ENCODE peak calls at places on chromosomes 3 and 15, in seven cellular contexts. Z, N, J, I, D, T and Q are unnamed samples.

GRCh38 chr15:94383041-94383440 is 151.7 kb downstream of the MCTP2 start:
- DNase-seq in Z (no peak), N (no peak), J (no peak), I (no peak), D (no peak), T (no peak), Q (no peak)

GRCh38 chr3:111616417-111617105 is 21.4 kb upstream of the ZBED2 start:
- DNase-seq in Z (no peak), N (no peak), J (no peak), I (peak), D (no peak), T (no peak), Q (no peak)

GRCh38 chr3:42057561-42058211 is 33.5 kb upstream of the TRAK1 start:
- DNase-seq in Z (no peak), N (no peak), J (no peak), I (no peak), D (no peak), T (no peak), Q (no peak)

GRCh38 chr3:88219138-88219792 is 69.5 kb downstream of the C3orf38 start:
- DNase-seq in Z (peak), N (no peak), J (no peak), I (peak), D (no peak), T (peak), Q (peak)

GRCh38 chr3:195441476-195441970 is 1.3 kb downstream of the ACAP2 start:
- DNase-seq in Z (no peak), N (no peak), J (no peak), I (peak), D (no peak), T (no peak), Q (peak)

GRCh38 chr3:15339786-15340215 is 7.4 kb upstream of the SH3BP5 start:
- DNase-seq in Z (no peak), N (no peak), J (no peak), I (no peak), D (no peak), T (peak), Q (no peak)

GRCh38 chr3:87298111-87298718 is 21.8 kb upstream of the POU1F1 start:
- DNase-seq in Z (peak), N (no peak), J (no peak), I (peak), D (peak), T (peak), Q (peak)

GRCh38 chr15:31215490-31216209 is 111.0 kb upstream of the KLF13 start:
- DNase-seq in Z (peak), N (no peak), J (no peak), I (peak), D (no peak), T (peak), Q (peak)

GRCh38 chr3:93969443-93969842 is 4.3 kb downstream of the PROS1 start:
- DNase-seq in Z (no peak), N (no peak), J (no peak), I (no peak), D (peak), T (peak), Q (no peak)

GRCh38 chr3:35946857-35947514 is 307.7 kb downstream of the ARPP21 start:
- DNase-seq in Z (no peak), N (no peak), J (no peak), I (no peak), D (no peak), T (no peak), Q (no peak)

GRCh38 chr3:19765954-19766353 is 168.1 kb downstream of the EFHB start:
- DNase-seq in Z (no peak), N (no peak), J (no peak), I (no peak), D (no peak), T (no peak), Q (no peak)

GRCh38 chr3:154428369-154429206 is 1.4 kb downstream of the GPR149 start:
- DNase-seq in Z (no peak), N (no peak), J (no peak), I (no peak), D (no peak), T (no peak), Q (peak)

GRCh38 chr15:51132384-51133139 is 37.9 kb upstream of the TNFAIP8L3 start:
- DNase-seq in Z (no peak), N (no peak), J (no peak), I (peak), D (peak), T (peak), Q (peak)

GRCh38 chr3:27726240-27726639 is 4.1 kb upstream of the EOMES start:
- DNase-seq in Z (no peak), N (no peak), J (no peak), I (peak), D (no peak), T (no peak), Q (no peak)

GRCh38 chr3:42745291-42745745 is 27.7 kb downstream of the CCDC13 start:
- DNase-seq in Z (no peak), N (no peak), J (no peak), I (no peak), D (no peak), T (no peak), Q (no peak)

GRCh38 chr3:53835257-53835656 is 11.0 kb downstream of the CHDH start:
- DNase-seq in Z (no peak), N (no peak), J (no peak), I (no peak), D (no peak), T (no peak), Q (no peak)

GRCh38 chr3:145864336-145864735 is 296.6 kb downstream of the PLOD2 start:
- DNase-seq in Z (no peak), N (no peak), J (no peak), I (no peak), D (no peak), T (no peak), Q (no peak)

GRCh38 chr3:23258110-23258509 is 55.0 kb downstream of the UBE2E2 start:
- DNase-seq in Z (no peak), N (no peak), J (no peak), I (no peak), D (no peak), T (no peak), Q (no peak)

GRCh38 chr3:39870706-39871105 is 61.3 kb downstream of the MYRIP start:
- DNase-seq in Z (no peak), N (no peak), J (no peak), I (no peak), D (no peak), T (no peak), Q (no peak)

GRCh38 chr15:69782809-69783208 is 314.9 kb downstream of the TLE3 start:
- DNase-seq in Z (no peak), N (no peak), J (no peak), I (peak), D (no peak), T (no peak), Q (no peak)

GRCh38 chr3:192830279-192831110 is 87.2 kb downstream of the MB21D2 start:
- DNase-seq in Z (no peak), N (no peak), J (no peak), I (no peak), D (no peak), T (no peak), Q (no peak)

GRCh38 chr15:31325432-31325975 is 1.1 kb upstream of the KLF13 start:
- DNase-seq in Z (no peak), N (no peak), J (no peak), I (no peak), D (no peak), T (peak), Q (peak)

GRCh38 chr3:143326983-143327382 is 207.4 kb downstream of the CHST2 start:
- DNase-seq in Z (no peak), N (no peak), J (no peak), I (no peak), D (no peak), T (no peak), Q (no peak)

GRCh38 chr3:126259411-126260391 is 79.3 kb upstream of the ALDH1L1 start:
- DNase-seq in Z (no peak), N (no peak), J (no peak), I (peak), D (no peak), T (peak), Q (peak)

GRCh38 chr3:134665243-134665642 is 14.4 kb upstream of the KY start:
- DNase-seq in Z (no peak), N (no peak), J (no peak), I (no peak), D (no peak), T (no peak), Q (no peak)

GRCh38 chr3:139532996-139533395 is 6.5 kb downstream of the RBP1 start:
- DNase-seq in Z (no peak), N (no peak), J (no peak), I (no peak), D (no peak), T (no peak), Q (peak)

GRCh38 chr3:188575501-188575900 is 421.5 kb downstream of the LPP start:
- DNase-seq in Z (no peak), N (no peak), J (no peak), I (no peak), D (no peak), T (no peak), Q (no peak)

GRCh38 chr3:82741346-82741745 is 979.9 kb upstream of the GBE1 start:
- DNase-seq in Z (no peak), N (no peak), J (no peak), I (no peak), D (no peak), T (no peak), Q (no peak)

GRCh38 chr3:9207076-9207763 is 42.2 kb downstream of the SRGAP3 start:
- DNase-seq in Z (no peak), N (no peak), J (no peak), I (no peak), D (no peak), T (no peak), Q (no peak)

GRCh38 chr3:57949779-57950618 is 58.2 kb upstream of the FLNB start:
- DNase-seq in Z (peak), N (no peak), J (no peak), I (peak), D (peak), T (no peak), Q (no peak)

GRCh38 chr3:129207347-129207947 is 23.8 kb upstream of the CNBP start:
- DNase-seq in Z (no peak), N (no peak), J (no peak), I (no peak), D (no peak), T (no peak), Q (no peak)

GRCh38 chr15:60843482-60843881 is 364.5 kb upstream of the ICE2 start:
- DNase-seq in Z (no peak), N (no peak), J (no peak), I (no peak), D (no peak), T (no peak), Q (no peak)

GRCh38 chr3:131749826-131750225 is 247.1 kb upstream of the MRPL3 start:
- DNase-seq in Z (no peak), N (no peak), J (no peak), I (no peak), D (no peak), T (no peak), Q (no peak)
- TF ChIP-seq JUND in Z (no peak), N (no peak), J (no peak), I (no peak), D (no peak), T (no peak), Q (no peak)

GRCh38 chr3:168077091-168077490 is 18.6 kb downstream of the GOLIM4 start:
- DNase-seq in Z (no peak), N (no peak), J (no peak), I (no peak), D (no peak), T (no peak), Q (no peak)

GRCh38 chr3:168071535-168071934 is 24.2 kb downstream of the GOLIM4 start:
- DNase-seq in Z (no peak), N (no peak), J (no peak), I (no peak), D (peak), T (no peak), Q (no peak)

GRCh38 chr3:168071971-168072645 is 23.6 kb downstream of the GOLIM4 start:
- DNase-seq in Z (no peak), N (no peak), J (no peak), I (no peak), D (no peak), T (no peak), Q (no peak)

DNA sequence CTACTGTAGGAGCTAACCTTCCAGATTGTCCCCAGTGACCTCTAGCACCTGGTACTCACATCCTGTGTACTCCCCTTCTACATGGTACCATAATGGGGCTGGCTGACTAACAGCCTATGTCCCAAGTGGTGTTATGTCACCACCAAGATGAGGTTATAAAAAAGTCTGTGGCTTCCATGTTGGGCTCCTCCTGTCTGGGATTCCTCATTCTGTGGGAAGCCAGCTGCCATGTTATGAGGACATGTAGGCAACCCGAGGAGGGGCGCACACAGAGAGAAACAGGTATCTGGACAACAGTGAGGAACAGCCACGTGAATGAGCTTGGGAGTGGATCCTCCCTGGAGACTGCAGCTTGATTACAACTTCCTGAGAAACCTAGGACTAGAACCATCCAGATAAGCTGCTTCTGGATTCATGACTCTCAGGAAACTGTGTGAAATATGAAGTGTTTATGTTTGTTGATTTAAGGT is 21.8 kb downstream of the GOLIM4 start:
- DNase-seq in Z (no peak), N (no peak), J (no peak), I (no peak), D (no peak), T (no peak), Q (no peak)
- TF ChIP-seq JUND in Z (no peak), N (no peak), J (no peak), I (no peak), D (no peak), T (no peak), Q (no peak)

DNA sequence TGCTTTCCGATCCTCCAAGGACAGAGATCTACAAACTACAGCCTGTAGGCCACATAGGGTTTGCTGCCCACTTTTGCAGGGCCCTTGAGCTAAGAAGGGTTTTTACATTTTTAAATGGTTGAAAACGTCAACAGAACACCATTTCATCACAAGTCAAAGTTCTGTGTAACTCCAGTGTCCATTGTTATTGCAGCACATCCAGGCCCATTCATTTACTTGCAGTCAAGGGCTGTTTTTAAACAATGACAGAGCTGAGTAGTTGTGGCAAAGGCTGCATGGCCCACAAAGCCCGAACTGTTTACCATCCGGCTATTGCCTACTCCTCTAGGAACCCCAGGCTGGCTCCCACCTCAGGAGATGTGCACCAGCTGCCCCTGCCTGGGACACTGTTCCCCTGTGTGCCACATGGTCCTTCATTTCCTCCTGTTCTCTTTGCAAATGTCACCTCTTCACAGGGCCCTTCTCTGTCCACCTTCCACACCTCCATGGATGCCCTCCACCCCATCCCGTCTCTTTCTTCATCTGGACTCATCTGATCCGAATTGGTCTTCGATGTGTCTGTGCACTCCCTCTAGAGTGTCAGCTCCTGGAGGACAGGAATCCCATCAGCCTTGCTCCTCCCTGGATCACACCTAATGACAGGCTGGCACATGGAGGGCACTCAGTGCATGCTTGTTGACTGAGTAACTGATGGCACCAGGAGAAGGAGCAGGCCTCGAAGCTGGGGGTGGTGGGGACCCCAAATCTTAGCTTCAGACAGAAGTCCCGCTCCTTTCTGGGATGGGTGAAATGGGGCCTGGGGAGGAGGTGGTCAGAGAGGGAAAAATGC is 69.5 kb upstream of the IQSEC1 start:
- DNase-seq in Z (no peak), N (no peak), J (no peak), I (peak), D (no peak), T (no peak), Q (no peak)
- TF ChIP-seq JUND in Z (no peak), N (no peak), J (no peak), I (no peak), D (no peak), T (no peak), Q (no peak)

GRCh38 chr15:66004618-66005262 is 135.4 kb downstream of the RAB11A start:
- DNase-seq in Z (peak), N (no peak), J (no peak), I (peak), D (no peak), T (peak), Q (no peak)
- TF ChIP-seq JUND in Z (no peak), N (no peak), J (no peak), I (no peak), D (no peak), T (no peak), Q (no peak)

GRCh38 chr3:54865316-54865715 is 62.5 kb downstream of the LRTM1 start:
- DNase-seq in Z (no peak), N (no peak), J (no peak), I (no peak), D (no peak), T (no peak), Q (no peak)

GRCh38 chr3:54861248-54862067 is 66.4 kb downstream of the LRTM1 start:
- DNase-seq in Z (no peak), N (no peak), J (no peak), I (no peak), D (no peak), T (no peak), Q (peak)

GRCh38 chr3:54862526-54862925 is 65.3 kb downstream of the LRTM1 start:
- DNase-seq in Z (no peak), N (no peak), J (no peak), I (no peak), D (no peak), T (no peak), Q (no peak)

GRCh38 chr3:54863806-54864205 is 64.1 kb downstream of the LRTM1 start:
- DNase-seq in Z (no peak), N (no peak), J (no peak), I (no peak), D (no peak), T (no peak), Q (no peak)

GRCh38 chr3:54863366-54863765 is 64.5 kb downstream of the LRTM1 start:
- DNase-seq in Z (no peak), N (no peak), J (no peak), I (no peak), D (no peak), T (no peak), Q (no peak)
- TF ChIP-seq JUND in Z (no peak), N (no peak), J (no peak), I (no peak), D (no peak), T (no peak), Q (no peak)

GRCh38 chr3:69048990-69049389 is 3.1 kb downstream of the TMF1 start:
- DNase-seq in Z (no peak), N (no peak), J (no peak), I (no peak), D (no peak), T (no peak), Q (no peak)

GRCh38 chr3:69052567-69052898 is 400 bp upstream of the TMF1 start:
- DNase-seq in Z (no peak), N (no peak), J (no peak), I (no peak), D (no peak), T (no peak), Q (no peak)

DNA sequence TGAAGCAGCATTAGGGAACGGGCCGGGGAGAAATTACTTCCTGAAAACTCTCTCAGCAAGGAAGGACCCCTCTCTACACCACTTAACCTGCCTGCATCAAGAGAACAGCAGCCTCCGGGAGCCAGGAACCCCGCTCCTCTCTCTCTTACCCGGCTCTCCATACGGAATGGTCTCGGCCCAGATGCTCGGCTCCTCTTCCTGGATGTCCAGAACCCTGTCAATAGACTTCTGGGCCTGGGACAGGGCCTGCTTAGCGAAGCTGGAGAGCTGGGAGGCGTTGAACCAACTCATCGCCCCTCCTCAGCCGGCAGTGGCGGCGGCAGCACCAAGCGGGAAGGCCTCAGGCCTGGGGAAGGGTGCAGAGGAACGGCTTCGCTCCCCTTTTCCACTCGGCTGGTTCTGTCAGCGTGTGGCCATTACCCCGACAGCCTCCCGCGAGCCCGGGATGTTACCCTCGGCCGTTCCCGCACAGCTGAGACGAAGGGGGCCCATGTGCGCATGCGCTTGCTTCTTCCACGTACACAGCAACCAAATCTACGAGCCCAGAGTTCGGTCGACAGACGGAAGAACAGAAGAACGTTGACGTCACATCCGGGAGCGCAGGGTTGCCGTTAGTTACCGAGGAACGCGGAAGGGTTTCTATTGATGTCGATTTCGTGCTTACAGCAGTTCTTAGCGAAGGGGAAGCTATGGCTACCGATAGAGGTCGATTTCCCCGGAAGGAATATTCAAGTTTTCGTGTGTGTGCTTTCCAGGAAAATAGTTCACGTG is at the start of gene TMF1:
- DNase-seq in Z (peak), N (peak), J (peak), I (peak), D (peak), T (peak), Q (peak)
- TF ChIP-seq JUND in Z (no peak), N (no peak), J (no peak), I (peak), D (no peak), T (peak), Q (no peak)

GRCh38 chr15:76058714-76059319 is 968 bp upstream of the TMEM266 start:
- DNase-seq in Z (no peak), N (no peak), J (peak), I (peak), D (no peak), T (peak), Q (peak)
- TF ChIP-seq JUND in Z (no peak), N (no peak), J (no peak), I (no peak), D (no peak), T (no peak), Q (no peak)

DNA sequence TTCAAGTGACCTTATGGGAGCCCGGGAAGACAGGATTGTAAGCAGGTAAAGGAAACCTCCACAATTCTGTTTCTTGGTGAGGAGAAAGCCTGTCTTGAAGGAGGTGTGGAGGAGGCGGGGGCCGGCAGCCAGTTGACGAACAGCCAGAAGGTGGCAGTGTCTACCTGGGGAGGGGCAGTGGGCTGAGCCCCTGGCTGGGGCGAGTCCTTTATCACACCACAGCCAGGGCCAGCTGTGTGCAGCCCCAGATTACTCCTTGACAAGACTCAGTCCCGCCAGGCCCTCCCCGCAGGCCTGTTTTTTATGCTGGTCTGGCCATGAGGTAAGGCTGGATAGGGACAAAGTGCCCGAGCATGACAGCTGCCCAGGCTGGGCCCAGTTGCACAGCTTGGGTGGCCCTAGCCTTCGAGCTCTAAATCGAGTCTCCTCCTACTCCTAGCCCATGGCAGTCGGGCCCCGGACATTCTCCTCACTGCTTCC is 40.9 kb upstream of the IDH2 start:
- DNase-seq in Z (no peak), N (peak), J (no peak), I (no peak), D (peak), T (peak), Q (peak)
- TF ChIP-seq JUND in Z (no peak), N (peak), J (no peak), I (no peak), D (no peak), T (peak), Q (no peak)